ENCODE peak calls at places on chromosomes 2 and 18, in six cellular contexts. One of them, this sample, is unnamed.

GRCh38 chr2:65630643-65631042 is 198.2 kb upstream of the SPRED2 start:
- DNase-seq in EL: peak
- DNase-seq in choroid plexus epithelial cell: peak
- DNase-seq in astrocyte of the spinal cord: peak
- DNase-seq in GM23248: peak
- DNase-seq in hepatocyte: peak
- DNase-seq in this sample: no peak

GRCh38 chr18:79458131-79458838 is 62.6 kb downstream of the NFATC1 start:
- DNase-seq in GM23248: peak
- DNase-seq in EL: peak
- DNase-seq in choroid plexus epithelial cell: peak
- DNase-seq in astrocyte of the spinal cord: peak
- DNase-seq in hepatocyte: peak
- DNase-seq in this sample: peak

GRCh38 chr18:79724299-79725080 is 44.9 kb downstream of the CTDP1 start:
- DNase-seq in EL: no peak
- DNase-seq in astrocyte of the spinal cord: no peak
- DNase-seq in hepatocyte: no peak
- DNase-seq in GM23248: no peak
- DNase-seq in choroid plexus epithelial cell: no peak
- DNase-seq in this sample: no peak

GRCh38 chr2:120552079-120552478 is 183.6 kb upstream of the GLI2 start:
- DNase-seq in choroid plexus epithelial cell: no peak
- DNase-seq in hepatocyte: no peak
- DNase-seq in astrocyte of the spinal cord: no peak
- DNase-seq in GM23248: no peak
- DNase-seq in EL: no peak
- DNase-seq in this sample: no peak

GRCh38 chr2:70672990-70673647 is 94.9 kb downstream of the ADD2 start:
- DNase-seq in EL: no peak
- DNase-seq in GM23248: no peak
- DNase-seq in choroid plexus epithelial cell: no peak
- DNase-seq in hepatocyte: no peak
- DNase-seq in astrocyte of the spinal cord: no peak
- DNase-seq in this sample: no peak

GRCh38 chr2:148875387-148876051 is 492 bp downstream of the KIF5C start:
- DNase-seq in choroid plexus epithelial cell: no peak
- DNase-seq in astrocyte of the spinal cord: no peak
- DNase-seq in hepatocyte: no peak
- DNase-seq in EL: no peak
- DNase-seq in GM23248: peak
- DNase-seq in this sample: no peak

GRCh38 chr18:49170925-49171509 is 220.3 kb upstream of the SMAD7 start:
- DNase-seq in choroid plexus epithelial cell: no peak
- DNase-seq in GM23248: no peak
- DNase-seq in hepatocyte: no peak
- DNase-seq in EL: no peak
- DNase-seq in astrocyte of the spinal cord: no peak
- DNase-seq in this sample: no peak

GRCh38 chr2:237922641-237923361 is 44.0 kb upstream of the UBE2F start:
- DNase-seq in choroid plexus epithelial cell: no peak
- DNase-seq in EL: no peak
- DNase-seq in GM23248: no peak
- DNase-seq in hepatocyte: peak
- DNase-seq in astrocyte of the spinal cord: no peak
- DNase-seq in this sample: no peak

GRCh38 chr18:50138181-50139064 is 56.5 kb downstream of the MYO5B start:
- DNase-seq in choroid plexus epithelial cell: peak
- DNase-seq in EL: no peak
- DNase-seq in hepatocyte: no peak
- DNase-seq in GM23248: no peak
- DNase-seq in astrocyte of the spinal cord: peak
- DNase-seq in this sample: no peak

GRCh38 chr2:101570121-101570520 is 95.2 kb upstream of the RFX8 start:
- DNase-seq in EL: no peak
- DNase-seq in GM23248: no peak
- DNase-seq in astrocyte of the spinal cord: no peak
- DNase-seq in hepatocyte: no peak
- DNase-seq in choroid plexus epithelial cell: no peak
- DNase-seq in this sample: no peak

GRCh38 chr2:50953021-50953420 is 78.9 kb downstream of the NRXN1 start:
- DNase-seq in astrocyte of the spinal cord: peak
- DNase-seq in EL: no peak
- DNase-seq in hepatocyte: no peak
- DNase-seq in GM23248: peak
- DNase-seq in choroid plexus epithelial cell: peak
- DNase-seq in this sample: no peak

GRCh38 chr18:72542993-72543361 is 1.2 kb downstream of the CBLN2 start:
- DNase-seq in hepatocyte: peak
- DNase-seq in choroid plexus epithelial cell: no peak
- DNase-seq in astrocyte of the spinal cord: peak
- DNase-seq in GM23248: peak
- DNase-seq in EL: no peak
- DNase-seq in this sample: no peak

GRCh38 chr2:222851956-222852617 is 8.7 kb upstream of the ACSL3 start:
- DNase-seq in hepatocyte: no peak
- DNase-seq in EL: peak
- DNase-seq in GM23248: peak
- DNase-seq in choroid plexus epithelial cell: no peak
- DNase-seq in astrocyte of the spinal cord: no peak
- DNase-seq in this sample: no peak

GRCh38 chr18:34292594-34292993 is 67.9 kb upstream of the NOL4 start:
- DNase-seq in GM23248: no peak
- DNase-seq in choroid plexus epithelial cell: no peak
- DNase-seq in hepatocyte: no peak
- DNase-seq in EL: no peak
- DNase-seq in astrocyte of the spinal cord: no peak
- DNase-seq in this sample: no peak